ENCODE peak calls at places on chromosomes 11 and 22, in five cellular contexts. D is A549, A is HepG2, H is K562, O is GM12878. K is an unnamed sample.

GRCh38 chr11:125404136-125404810 is 91.8 kb downstream of the FEZ1 start:
- DNase-seq in D (no peak), A (no peak), H (no peak), O (no peak), K (no peak)

GRCh38 chr11:130383363-130384168 is 44.8 kb downstream of the ADAMTS8 start:
- DNase-seq in D (no peak), A (peak; percentile 44), H (no peak), O (no peak), K (peak; percentile 72)

GRCh38 chr22:30044369-30044768 is 35.9 kb upstream of the HORMAD2 start:
- DNase-seq in D (no peak), A (peak; percentile 34), H (no peak), O (no peak), K (no peak)

GRCh38 chr22:20648306-20648903 is 125.5 kb upstream of the SERPIND1 start:
- DNase-seq in D (no peak), A (no peak), H (peak; percentile 33), O (no peak), K (no peak)

GRCh38 chr11:102762414-102762813 is 18.0 kb downstream of the MMP10 start:
- DNase-seq in D (no peak), A (no peak), H (no peak), O (no peak), K (no peak)

GRCh38 chr22:47125603-47126002 is 363.2 kb downstream of the TBC1D22A start:
- DNase-seq in D (peak; percentile 27), A (no peak), H (peak; percentile 56), O (no peak), K (no peak)

GRCh38 chr11:36053314-36053713 is 109.5 kb downstream of the LDLRAD3 start:
- DNase-seq in D (no peak), A (no peak), H (no peak), O (no peak), K (no peak)

GRCh38 chr11:18393581-18394299 is 623 bp upstream of the LDHA start:
- DNase-seq in D (no peak), A (no peak), H (peak; percentile 30), O (no peak), K (peak; percentile 73)

GRCh38 chr11:124415356-124415923 is 9.2 kb downstream of the OR8B4 start:
- DNase-seq in D (peak; percentile 56), A (peak; percentile 37), H (peak; percentile 49), O (no peak), K (peak; percentile 61)

GRCh38 chr11:134905966-134906955 is 494.2 kb upstream of the B3GAT1 start:
- DNase-seq in D (no peak), A (no peak), H (no peak), O (no peak), K (no peak)

GRCh38 chr11:73530109-73530508 is 67.8 kb downstream of the FAM168A start:
- DNase-seq in D (peak; percentile 29), A (no peak), H (peak; percentile 22), O (no peak), K (no peak)

GRCh38 chr22:46803031-46803880 is 40.8 kb downstream of the TBC1D22A start:
- DNase-seq in D (peak; percentile 46), A (peak; percentile 47), H (peak; percentile 71), O (no peak), K (peak; percentile 60)

GRCh38 chr11:1486054-1486825 is at the start of gene MOB2:
- DNase-seq in D (no peak), A (no peak), H (no peak), O (no peak), K (no peak)

GRCh38 chr22:43570531-43571144 is 158.8 kb downstream of the MPPED1 start:
- DNase-seq in D (no peak), A (no peak), H (no peak), O (no peak), K (no peak)
- H3K4me3 ChIP-seq in D (no peak overlapping the region), A (no peak overlapping the region), H (no peak overlapping the region), O (no peak overlapping the region), K (no peak overlapping the region)

GRCh38 chr11:68962527-68963250 is 18.1 kb downstream of the MRGPRD start:
- DNase-seq in D (peak; percentile 18), A (no peak), H (no peak), O (no peak), K (no peak)
- TF ChIP-seq CTCF in D (no peak), A (peak; percentile 42), H (peak; percentile 11), O (no peak), K (no peak)

GRCh38 chr11:12196335-12196734 is 85.9 kb downstream of the MICAL2 start:
- DNase-seq in D (no peak), A (no peak), H (no peak), O (no peak), K (no peak)
- TF ChIP-seq MYC in D (no peak), A (no peak), H (no peak), O (no peak), K (no peak)

DNA sequence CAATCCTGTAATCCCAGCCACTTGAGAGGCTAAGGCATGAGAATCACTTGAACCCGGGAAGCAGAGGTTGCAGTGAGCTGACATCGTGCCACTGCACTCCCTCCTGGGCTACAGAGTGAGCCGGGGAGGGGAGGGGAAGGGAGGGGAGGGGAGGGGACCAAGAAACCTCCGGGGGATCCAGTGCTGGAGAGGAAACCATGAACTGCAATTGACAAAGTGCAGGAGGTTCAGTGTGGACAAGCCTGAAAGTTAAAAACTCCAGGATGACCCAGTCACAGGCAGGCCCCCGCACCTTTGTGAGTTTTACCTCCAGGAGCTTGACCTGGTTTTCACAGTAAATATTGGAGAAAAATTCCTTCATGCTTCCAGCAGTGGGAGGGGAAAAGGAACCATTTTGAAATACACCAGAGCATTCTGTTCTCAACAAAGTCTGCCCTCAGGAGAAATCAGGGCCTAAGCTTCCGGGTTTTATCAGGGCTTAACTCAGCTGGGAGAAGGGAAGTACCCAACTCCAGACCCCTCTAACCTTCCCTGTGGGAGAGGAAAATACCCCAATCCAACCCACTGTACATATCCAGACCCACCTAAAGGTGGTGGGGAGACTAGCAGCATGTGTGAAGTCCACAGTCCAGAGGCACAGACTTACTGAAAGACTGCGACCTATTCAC is 15.5 kb upstream of the ZFTA start:
- DNase-seq in D (no peak), A (peak; percentile 51), H (no peak), O (no peak), K (no peak)
- H3K4me3 ChIP-seq in D (no peak overlapping the region), A (no peak overlapping the region), H (no peak overlapping the region), O (no peak overlapping the region), K (no peak overlapping the region)

DNA sequence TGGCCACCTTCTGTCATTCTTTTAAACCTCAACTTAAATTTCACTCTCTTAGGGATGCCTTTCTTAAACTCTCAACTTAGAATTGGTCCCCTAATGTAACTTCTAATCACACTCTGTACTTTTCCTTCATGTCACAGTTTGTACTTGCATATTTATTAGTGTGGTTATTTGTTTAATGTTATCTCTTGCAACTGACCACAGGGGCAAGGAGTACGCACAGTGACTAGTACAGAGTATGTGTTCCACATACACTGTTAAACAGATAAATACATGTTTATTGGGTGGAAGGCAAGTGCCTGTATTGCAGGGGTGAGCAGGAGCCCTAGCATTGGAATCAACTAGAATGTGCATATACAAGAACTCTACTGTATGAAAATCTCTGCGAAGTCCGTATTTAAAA is 554.0 kb downstream of the INSC start:
- DNase-seq in D (no peak), A (no peak), H (no peak), O (no peak), K (no peak)
- TF ChIP-seq CTCF in D (no peak), A (no peak), H (no peak), O (no peak), K (no peak)

GRCh38 chr22:48425091-48425506 is 1402.6 kb downstream of the BRD1 start:
- DNase-seq in D (no peak), A (no peak), H (no peak), O (no peak), K (no peak)

GRCh38 chr22:48424661-48425060 is 1403.0 kb downstream of the BRD1 start:
- DNase-seq in D (no peak), A (no peak), H (no peak), O (no peak), K (no peak)

GRCh38 chr22:48422900-48423480 is 1404.7 kb downstream of the BRD1 start:
- DNase-seq in D (no peak), A (no peak), H (no peak), O (no peak), K (no peak)

GRCh38 chr22:48424201-48424627 is 1403.5 kb downstream of the BRD1 start:
- DNase-seq in D (no peak), A (no peak), H (no peak), O (no peak), K (no peak)

DNA sequence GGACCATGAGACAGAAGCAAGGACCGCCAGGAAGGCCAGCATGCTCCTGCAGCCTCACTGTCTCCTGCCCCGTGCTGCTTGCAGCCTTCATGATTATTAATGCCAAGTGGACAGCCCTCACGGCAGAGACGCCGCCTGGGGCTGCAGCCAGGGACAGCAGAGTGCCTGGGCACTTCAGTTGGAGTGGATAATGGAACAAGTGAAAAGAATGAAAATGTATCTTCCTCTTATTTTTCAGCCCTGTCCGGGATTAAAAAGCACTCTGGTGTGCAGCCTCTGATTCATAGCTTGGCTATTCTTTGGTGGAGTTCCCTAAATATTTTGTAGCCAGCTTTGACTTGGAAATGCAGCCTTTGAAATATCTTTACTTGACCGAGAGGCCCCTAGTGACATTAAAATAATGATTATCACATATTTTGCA is 1404.2 kb downstream of the BRD1 start:
- DNase-seq in D (no peak), A (no peak), H (no peak), O (no peak), K (no peak)
- TF ChIP-seq MYC in D (no peak), A (no peak), H (no peak), O (no peak), K (no peak)

GRCh38 chr11:111910637-111911562 is 670 bp downstream of the CRYAB start:
- DNase-seq in D (no peak), A (no peak), H (peak; percentile 82), O (no peak), K (no peak)
- H3K4me3 ChIP-seq in D (no peak overlapping the region), A (no peak overlapping the region), H (no peak overlapping the region), O (no peak overlapping the region), K (no peak overlapping the region)

DNA sequence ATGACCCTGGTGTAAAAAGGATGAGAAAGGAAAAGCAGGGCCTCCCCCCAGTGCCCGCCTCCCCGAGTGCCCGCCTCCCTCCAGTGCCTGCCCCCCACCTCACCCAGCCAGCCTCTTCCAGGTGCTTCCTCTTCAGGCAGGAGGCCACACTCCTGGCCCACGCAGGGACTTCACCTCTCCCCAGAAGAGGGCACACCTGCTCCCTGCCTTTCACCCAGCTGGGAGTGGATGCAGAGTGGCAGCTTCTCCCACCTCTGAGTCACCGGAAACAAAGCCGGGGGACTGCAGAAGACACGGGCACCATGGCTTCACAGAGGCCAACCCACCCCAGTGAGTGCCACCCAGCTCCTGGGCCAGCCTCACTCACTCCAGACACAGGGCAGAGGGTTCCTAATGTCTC is 16.1 kb downstream of the CPT1A start:
- DNase-seq in D (peak; percentile 37), A (peak; percentile 58), H (peak; percentile 37), O (no peak), K (peak; percentile 79)
- TF ChIP-seq CTCF in D (peak; percentile 13), A (peak; percentile 81), H (peak; percentile 54), O (no peak), K (peak; percentile 32)

K was measured in NB4.